ENCODE peak calls at places on chromosomes 2 and 18, in eight cellular contexts. One of them, this sample, is unnamed.

GRCh38 chr18:76379226-76380126 is 115.6 kb downstream of the ZNF516 start:
- DNase-seq in stimulated activated CD4-positive, alpha-beta T cell treated with anti-CD3 and anti-CD28 coated beads, Interleukin-4, amount 100 ng/mL, for 48 hours: no peak
- DNase-seq in cerebellum: no peak
- DNase-seq in GM13977: no peak
- DNase-seq in neural crest cell: no peak
- DNase-seq in SK-N-DZ: no peak
- DNase-seq in fibroblast of pulmonary artery: no peak
- DNase-seq in fibroblast of mammary gland: no peak
- DNase-seq in this sample: no peak

GRCh38 chr2:129708221-129708967 is 271.1 kb upstream of the RAB6C start:
- DNase-seq in cerebellum: no peak
- DNase-seq in SK-N-DZ: no peak
- DNase-seq in GM13977: no peak
- DNase-seq in stimulated activated CD4-positive, alpha-beta T cell treated with anti-CD3 and anti-CD28 coated beads, Interleukin-4, amount 100 ng/mL, for 48 hours: no peak
- DNase-seq in neural crest cell: no peak
- DNase-seq in fibroblast of pulmonary artery: no peak
- DNase-seq in fibroblast of mammary gland: no peak
- DNase-seq in this sample: no peak

GRCh38 chr2:42047488-42048317 is at the start of gene PKDCC:
- DNase-seq in fibroblast of mammary gland: peak
- DNase-seq in neural crest cell: peak
- DNase-seq in SK-N-DZ: peak
- DNase-seq in stimulated activated CD4-positive, alpha-beta T cell treated with anti-CD3 and anti-CD28 coated beads, Interleukin-4, amount 100 ng/mL, for 48 hours: no peak
- DNase-seq in fibroblast of pulmonary artery: peak
- DNase-seq in cerebellum: peak
- DNase-seq in GM13977: peak
- DNase-seq in this sample: peak

GRCh38 chr2:223055140-223055539 is 3.1 kb downstream of the KCNE4 start:
- DNase-seq in GM13977: no peak
- DNase-seq in cerebellum: no peak
- DNase-seq in stimulated activated CD4-positive, alpha-beta T cell treated with anti-CD3 and anti-CD28 coated beads, Interleukin-4, amount 100 ng/mL, for 48 hours: no peak
- DNase-seq in neural crest cell: no peak
- DNase-seq in fibroblast of mammary gland: peak
- DNase-seq in SK-N-DZ: no peak
- DNase-seq in fibroblast of pulmonary artery: peak
- DNase-seq in this sample: peak

GRCh38 chr2:38603402-38604265 is 906 bp upstream of the HNRNPLL start:
- DNase-seq in GM13977: peak
- DNase-seq in stimulated activated CD4-positive, alpha-beta T cell treated with anti-CD3 and anti-CD28 coated beads, Interleukin-4, amount 100 ng/mL, for 48 hours: peak
- DNase-seq in fibroblast of mammary gland: peak
- DNase-seq in neural crest cell: peak
- DNase-seq in SK-N-DZ: peak
- DNase-seq in cerebellum: peak
- DNase-seq in fibroblast of pulmonary artery: peak
- DNase-seq in this sample: peak

GRCh38 chr2:105042189-105042588 is 4.3 kb downstream of the MRPS9 start:
- DNase-seq in neural crest cell: no peak
- DNase-seq in fibroblast of pulmonary artery: no peak
- DNase-seq in stimulated activated CD4-positive, alpha-beta T cell treated with anti-CD3 and anti-CD28 coated beads, Interleukin-4, amount 100 ng/mL, for 48 hours: no peak
- DNase-seq in cerebellum: no peak
- DNase-seq in fibroblast of mammary gland: no peak
- DNase-seq in GM13977: no peak
- DNase-seq in SK-N-DZ: no peak
- DNase-seq in this sample: no peak

GRCh38 chr2:186544255-186544675 is 45.6 kb upstream of the ITGAV start:
- DNase-seq in fibroblast of pulmonary artery: peak
- DNase-seq in neural crest cell: no peak
- DNase-seq in stimulated activated CD4-positive, alpha-beta T cell treated with anti-CD3 and anti-CD28 coated beads, Interleukin-4, amount 100 ng/mL, for 48 hours: no peak
- DNase-seq in GM13977: no peak
- DNase-seq in cerebellum: no peak
- DNase-seq in fibroblast of mammary gland: peak
- DNase-seq in SK-N-DZ: no peak
- DNase-seq in this sample: peak

GRCh38 chr2:105438104-105438929 is 39.5 kb upstream of the FHL2 start:
- DNase-seq in SK-N-DZ: peak
- DNase-seq in fibroblast of pulmonary artery: peak
- DNase-seq in neural crest cell: no peak
- DNase-seq in GM13977: no peak
- DNase-seq in stimulated activated CD4-positive, alpha-beta T cell treated with anti-CD3 and anti-CD28 coated beads, Interleukin-4, amount 100 ng/mL, for 48 hours: no peak
- DNase-seq in fibroblast of mammary gland: no peak
- DNase-seq in cerebellum: no peak
- DNase-seq in this sample: no peak

GRCh38 chr18:37487400-37487831 is 78.2 kb downstream of the CELF4 start:
- DNase-seq in GM13977: no peak
- DNase-seq in stimulated activated CD4-positive, alpha-beta T cell treated with anti-CD3 and anti-CD28 coated beads, Interleukin-4, amount 100 ng/mL, for 48 hours: no peak
- DNase-seq in cerebellum: no peak
- DNase-seq in fibroblast of pulmonary artery: peak
- DNase-seq in neural crest cell: no peak
- DNase-seq in SK-N-DZ: no peak
- DNase-seq in fibroblast of mammary gland: no peak
- DNase-seq in this sample: no peak

GRCh38 chr2:215793747-215794595 is 219.4 kb downstream of the MREG start:
- DNase-seq in fibroblast of pulmonary artery: peak
- DNase-seq in neural crest cell: no peak
- DNase-seq in stimulated activated CD4-positive, alpha-beta T cell treated with anti-CD3 and anti-CD28 coated beads, Interleukin-4, amount 100 ng/mL, for 48 hours: peak
- DNase-seq in cerebellum: no peak
- DNase-seq in GM13977: no peak
- DNase-seq in SK-N-DZ: no peak
- DNase-seq in fibroblast of mammary gland: peak
- DNase-seq in this sample: peak

GRCh38 chr18:29823671-29824070 is 1218.9 kb downstream of the DSC3 start:
- DNase-seq in neural crest cell: no peak
- DNase-seq in cerebellum: no peak
- DNase-seq in SK-N-DZ: no peak
- DNase-seq in fibroblast of pulmonary artery: no peak
- DNase-seq in fibroblast of mammary gland: no peak
- DNase-seq in GM13977: no peak
- DNase-seq in stimulated activated CD4-positive, alpha-beta T cell treated with anti-CD3 and anti-CD28 coated beads, Interleukin-4, amount 100 ng/mL, for 48 hours: no peak
- DNase-seq in this sample: no peak

GRCh38 chr2:28263690-28264089 is 129.0 kb upstream of the FOSL2 start:
- DNase-seq in cerebellum: no peak
- DNase-seq in fibroblast of pulmonary artery: no peak
- DNase-seq in neural crest cell: no peak
- DNase-seq in SK-N-DZ: no peak
- DNase-seq in fibroblast of mammary gland: no peak
- DNase-seq in stimulated activated CD4-positive, alpha-beta T cell treated with anti-CD3 and anti-CD28 coated beads, Interleukin-4, amount 100 ng/mL, for 48 hours: no peak
- DNase-seq in GM13977: no peak
- DNase-seq in this sample: no peak

GRCh38 chr2:5242751-5243150 is 449.4 kb upstream of the SOX11 start:
- DNase-seq in fibroblast of pulmonary artery: no peak
- DNase-seq in SK-N-DZ: no peak
- DNase-seq in stimulated activated CD4-positive, alpha-beta T cell treated with anti-CD3 and anti-CD28 coated beads, Interleukin-4, amount 100 ng/mL, for 48 hours: no peak
- DNase-seq in GM13977: no peak
- DNase-seq in neural crest cell: no peak
- DNase-seq in cerebellum: no peak
- DNase-seq in fibroblast of mammary gland: no peak
- DNase-seq in this sample: no peak

This sample was measured in astrocyte of the spinal cord.